ENCODE peak calls at places on chromosome 15, in eight cellular contexts. One of them, this sample, is unnamed.

GRCh38 chr15:20645956-20646355 is 104.4 kb upstream of the GOLGA6L6 start:
- DNase-seq in heart left ventricle: peak; percentile 39
- DNase-seq in GM12892: no peak
- DNase-seq in A549: peak; percentile 21
- DNase-seq in Peyer's patch: peak; percentile 69
- DNase-seq in uterus: no peak
- DNase-seq in lower leg skin: peak; percentile 88
- DNase-seq in body of pancreas: peak; percentile 57
- DNase-seq in this sample: no peak

GRCh38 chr15:38589502-38589901 is 24.9 kb upstream of the RASGRP1 start:
- DNase-seq in heart left ventricle: no peak
- DNase-seq in GM12892: no peak
- DNase-seq in A549: peak; percentile 49
- DNase-seq in Peyer's patch: no peak
- DNase-seq in uterus: no peak
- DNase-seq in lower leg skin: no peak
- DNase-seq in body of pancreas: no peak
- DNase-seq in this sample: no peak

GRCh38 chr15:78072080-78072892 is 5.2 kb downstream of the TBC1D2B start:
- DNase-seq in heart left ventricle: peak; percentile 43
- DNase-seq in GM12892: no peak
- DNase-seq in A549: no peak
- DNase-seq in Peyer's patch: no peak
- DNase-seq in uterus: peak; percentile 30
- DNase-seq in lower leg skin: no peak
- DNase-seq in body of pancreas: peak; percentile 52
- DNase-seq in this sample: no peak

GRCh38 chr15:44882499-44882968 is 74.0 kb upstream of the TERB2 start:
- DNase-seq in heart left ventricle: no peak
- DNase-seq in GM12892: no peak
- DNase-seq in A549: no peak
- DNase-seq in Peyer's patch: no peak
- DNase-seq in uterus: no peak
- DNase-seq in lower leg skin: no peak
- DNase-seq in body of pancreas: no peak
- DNase-seq in this sample: no peak

GRCh38 chr15:99134317-99134821 is 29.5 kb downstream of the SYNM start:
- DNase-seq in heart left ventricle: no peak
- DNase-seq in GM12892: no peak
- DNase-seq in A549: no peak
- DNase-seq in Peyer's patch: no peak
- DNase-seq in uterus: no peak
- DNase-seq in lower leg skin: peak; percentile 62
- DNase-seq in body of pancreas: no peak
- DNase-seq in this sample: no peak

GRCh38 chr15:97087337-97087736 is 756.8 kb downstream of the NR2F2 start:
- DNase-seq in heart left ventricle: no peak
- DNase-seq in GM12892: no peak
- DNase-seq in A549: no peak
- DNase-seq in Peyer's patch: no peak
- DNase-seq in uterus: no peak
- DNase-seq in lower leg skin: no peak
- DNase-seq in body of pancreas: no peak
- DNase-seq in this sample: no peak

GRCh38 chr15:25246641-25247417 is 192.0 kb downstream of the UBE3A start:
- DNase-seq in heart left ventricle: peak; percentile 1
- DNase-seq in GM12892: peak; percentile 5
- DNase-seq in A549: no peak
- DNase-seq in Peyer's patch: no peak
- DNase-seq in uterus: peak; percentile 7
- DNase-seq in lower leg skin: peak; percentile 70
- DNase-seq in body of pancreas: peak; percentile 0
- DNase-seq in this sample: no peak

GRCh38 chr15:76987276-76987675 is 7.7 kb upstream of the PSTPIP1 start:
- DNase-seq in heart left ventricle: no peak
- DNase-seq in GM12892: no peak
- DNase-seq in A549: no peak
- DNase-seq in Peyer's patch: no peak
- DNase-seq in uterus: no peak
- DNase-seq in lower leg skin: peak; percentile 78
- DNase-seq in body of pancreas: no peak
- DNase-seq in this sample: no peak

GRCh38 chr15:52013151-52013791 is 5.7 kb upstream of the MAPK6 start:
- DNase-seq in heart left ventricle: no peak
- DNase-seq in GM12892: no peak
- DNase-seq in A549: peak; percentile 36
- DNase-seq in Peyer's patch: no peak
- DNase-seq in uterus: no peak
- DNase-seq in lower leg skin: no peak
- DNase-seq in body of pancreas: no peak
- DNase-seq in this sample: no peak

GRCh38 chr15:58434334-58434888 is 2.6 kb downstream of the LIPC start:
- DNase-seq in heart left ventricle: no peak
- DNase-seq in GM12892: no peak
- DNase-seq in A549: no peak
- DNase-seq in Peyer's patch: no peak
- DNase-seq in uterus: no peak
- DNase-seq in lower leg skin: peak; percentile 46
- DNase-seq in body of pancreas: no peak
- DNase-seq in this sample: no peak

GRCh38 chr15:89196241-89196640 is 25.1 kb downstream of the RLBP1 start:
- DNase-seq in heart left ventricle: no peak
- DNase-seq in GM12892: no peak
- DNase-seq in A549: no peak
- DNase-seq in Peyer's patch: no peak
- DNase-seq in uterus: no peak
- DNase-seq in lower leg skin: no peak
- DNase-seq in body of pancreas: no peak
- DNase-seq in this sample: no peak

GRCh38 chr15:59436774-59437472 is 1.1 kb upstream of the FAM81A start:
- DNase-seq in heart left ventricle: peak; percentile 18
- DNase-seq in GM12892: no peak
- DNase-seq in A549: no peak
- DNase-seq in Peyer's patch: no peak
- DNase-seq in uterus: no peak
- DNase-seq in lower leg skin: peak; percentile 83
- DNase-seq in body of pancreas: no peak
- DNase-seq in this sample: no peak

GRCh38 chr15:45646220-45646619 is 11.4 kb downstream of the SQOR start:
- DNase-seq in heart left ventricle: no peak
- DNase-seq in GM12892: no peak
- DNase-seq in A549: no peak
- DNase-seq in Peyer's patch: no peak
- DNase-seq in uterus: no peak
- DNase-seq in lower leg skin: peak; percentile 49
- DNase-seq in body of pancreas: no peak
- DNase-seq in this sample: no peak

GRCh38 chr15:84685304-84685703 is 27.3 kb upstream of the NMB start:
- DNase-seq in heart left ventricle: peak; percentile 10
- DNase-seq in GM12892: no peak
- DNase-seq in A549: peak; percentile 82
- DNase-seq in Peyer's patch: no peak
- DNase-seq in uterus: no peak
- DNase-seq in lower leg skin: peak; percentile 88
- DNase-seq in body of pancreas: peak; percentile 14
- DNase-seq in this sample: no peak

GRCh38 chr15:79310612-79310984 is 314 bp upstream of the TMED3 start:
- DNase-seq in heart left ventricle: no peak
- DNase-seq in GM12892: no peak
- DNase-seq in A549: peak; percentile 51
- DNase-seq in Peyer's patch: no peak
- DNase-seq in uterus: no peak
- DNase-seq in lower leg skin: no peak
- DNase-seq in body of pancreas: peak; percentile 23
- DNase-seq in this sample: no peak

GRCh38 chr15:72375501-72375845 is 341 bp downstream of the HEXA start:
- DNase-seq in heart left ventricle: no peak
- DNase-seq in GM12892: no peak
- DNase-seq in A549: no peak
- DNase-seq in Peyer's patch: no peak
- DNase-seq in uterus: no peak
- DNase-seq in lower leg skin: peak; percentile 91
- DNase-seq in body of pancreas: peak; percentile 74
- DNase-seq in this sample: no peak

GRCh38 chr15:63212050-63212973 is 22.9 kb downstream of the RAB8B start:
- DNase-seq in heart left ventricle: no peak
- DNase-seq in GM12892: no peak
- DNase-seq in A549: no peak
- DNase-seq in Peyer's patch: no peak
- DNase-seq in uterus: no peak
- DNase-seq in lower leg skin: no peak
- DNase-seq in body of pancreas: no peak
- DNase-seq in this sample: no peak

GRCh38 chr15:66356069-66356358 is 471 bp downstream of the TIPIN start:
- DNase-seq in heart left ventricle: no peak
- DNase-seq in GM12892: no peak
- DNase-seq in A549: no peak
- DNase-seq in Peyer's patch: no peak
- DNase-seq in uterus: no peak
- DNase-seq in lower leg skin: no peak
- DNase-seq in body of pancreas: no peak
- DNase-seq in this sample: no peak

GRCh38 chr15:66359740-66360139 is 3.3 kb upstream of the TIPIN start:
- DNase-seq in heart left ventricle: no peak
- DNase-seq in GM12892: no peak
- DNase-seq in A549: peak; percentile 20
- DNase-seq in Peyer's patch: no peak
- DNase-seq in uterus: no peak
- DNase-seq in lower leg skin: no peak
- DNase-seq in body of pancreas: no peak
- DNase-seq in this sample: no peak

DNA sequence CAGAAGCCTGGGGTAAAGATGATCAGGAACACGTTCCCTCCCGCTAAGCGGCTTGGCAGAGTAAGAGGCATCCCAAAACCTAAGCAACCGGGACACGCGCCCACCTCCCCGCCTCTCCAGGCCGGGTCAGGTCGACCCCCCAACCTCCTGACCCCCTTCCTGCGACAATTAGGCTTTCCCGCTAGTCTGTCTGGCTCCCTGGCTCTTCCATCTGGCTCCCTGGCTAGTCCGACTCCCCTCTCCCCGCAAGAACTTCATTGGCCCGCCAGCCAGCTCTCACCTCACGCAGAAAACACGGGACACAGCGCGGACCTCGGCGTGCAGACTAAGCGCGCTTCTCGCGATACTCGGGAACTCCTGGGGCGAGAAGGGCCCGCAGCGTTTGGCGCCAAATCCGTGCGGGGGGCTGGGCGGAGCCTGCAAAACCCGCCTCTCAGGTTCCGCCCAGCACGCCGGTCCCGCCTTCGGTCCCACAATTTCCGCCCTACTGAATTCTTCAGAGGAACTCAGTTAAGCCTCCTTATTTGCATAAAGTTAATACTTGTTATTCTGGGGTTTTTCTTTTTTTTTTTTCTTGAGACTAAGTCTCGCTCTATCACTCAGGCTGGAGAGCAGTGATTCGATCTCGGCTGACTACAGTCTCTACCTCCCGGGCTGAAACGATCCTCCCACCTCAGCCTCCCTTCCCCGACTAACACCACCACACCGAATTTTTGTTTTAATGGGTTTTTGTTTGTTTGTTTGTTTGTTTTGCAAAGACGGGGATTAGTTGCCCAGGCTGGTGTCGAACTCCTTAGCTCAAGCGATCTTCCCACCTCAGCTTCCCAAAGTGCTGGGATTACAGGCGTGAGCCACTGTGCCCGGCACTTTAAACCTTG is at the start of gene TIPIN:
- DNase-seq in heart left ventricle: peak; percentile 95
- DNase-seq in GM12892: peak; percentile 86
- DNase-seq in A549: peak; percentile 98
- DNase-seq in Peyer's patch: peak; percentile 96
- DNase-seq in uterus: peak; percentile 97
- DNase-seq in lower leg skin: peak; percentile 99
- DNase-seq in body of pancreas: peak; percentile 96
- DNase-seq in this sample: peak; percentile 81
- TF ChIP-seq POLR2A in heart left ventricle: no peak
- TF ChIP-seq POLR2A in GM12892: peak; percentile 96
- TF ChIP-seq POLR2A in A549: peak; percentile 89
- TF ChIP-seq POLR2A in Peyer's patch: peak; percentile 33
- TF ChIP-seq POLR2A in uterus: no peak
- TF ChIP-seq POLR2A in lower leg skin: no peak
- TF ChIP-seq POLR2A in body of pancreas: no peak
- TF ChIP-seq POLR2A in this sample: peak; percentile 85

DNA sequence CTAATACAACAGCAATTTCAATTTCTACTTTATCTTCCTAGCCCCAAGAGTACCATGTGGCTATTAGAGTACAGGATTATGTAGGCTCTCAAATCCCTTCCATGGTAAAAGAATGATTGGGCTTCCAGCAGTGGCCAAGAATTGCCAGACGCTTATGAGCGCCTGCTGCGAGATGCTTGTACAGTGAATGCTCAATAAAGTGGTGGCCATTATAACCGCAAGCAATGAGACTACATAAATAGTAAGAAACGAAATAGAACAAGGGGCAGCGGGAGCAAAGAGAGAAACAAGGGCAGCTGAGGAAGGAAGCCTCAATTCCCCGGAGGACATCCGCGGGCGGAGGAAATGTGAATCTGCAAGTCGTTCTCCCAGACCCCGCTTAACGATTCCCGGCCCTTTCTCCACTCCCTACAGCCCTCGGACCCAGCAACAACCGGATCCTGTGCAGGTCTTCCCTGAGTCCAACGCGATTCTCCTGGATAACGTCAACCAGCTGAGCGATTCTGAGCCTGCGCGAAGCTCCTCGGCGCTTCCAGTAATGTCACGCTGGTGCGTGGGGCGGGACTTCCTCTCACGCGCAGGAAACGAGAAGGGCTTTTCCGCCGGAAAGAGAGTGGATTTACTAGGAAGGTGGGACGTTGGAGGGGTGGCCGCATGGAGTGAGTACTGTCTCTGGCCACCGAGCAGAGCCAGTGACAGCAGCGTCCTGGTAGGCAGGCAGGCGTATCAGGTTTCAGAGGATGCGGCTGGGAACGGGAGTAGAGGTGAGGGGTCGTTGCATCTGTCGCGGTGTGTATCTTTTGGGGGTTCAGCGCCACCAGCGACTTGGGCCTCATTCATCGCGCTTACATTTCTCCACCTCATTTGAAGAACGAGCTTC is 40.5 kb upstream of the AP3B2 start:
- DNase-seq in heart left ventricle: peak; percentile 91
- DNase-seq in GM12892: peak; percentile 64
- DNase-seq in A549: peak; percentile 95
- DNase-seq in Peyer's patch: peak; percentile 91
- DNase-seq in uterus: peak; percentile 90
- DNase-seq in lower leg skin: peak; percentile 97
- DNase-seq in body of pancreas: peak; percentile 94
- DNase-seq in this sample: peak; percentile 32
- TF ChIP-seq POLR2A in heart left ventricle: no peak
- TF ChIP-seq POLR2A in GM12892: peak; percentile 93
- TF ChIP-seq POLR2A in A549: peak; percentile 93
- TF ChIP-seq POLR2A in Peyer's patch: peak; percentile 75
- TF ChIP-seq POLR2A in uterus: peak; percentile 71
- TF ChIP-seq POLR2A in lower leg skin: no peak
- TF ChIP-seq POLR2A in body of pancreas: peak; percentile 29
- TF ChIP-seq POLR2A in this sample: peak; percentile 76

GRCh38 chr15:100596792-100597191 is 5.2 kb downstream of the LINS1 start:
- DNase-seq in heart left ventricle: no peak
- DNase-seq in GM12892: peak; percentile 6
- DNase-seq in A549: no peak
- DNase-seq in Peyer's patch: peak; percentile 61
- DNase-seq in uterus: peak; percentile 28
- DNase-seq in lower leg skin: no peak
- DNase-seq in body of pancreas: peak; percentile 7
- DNase-seq in this sample: no peak
- TF ChIP-seq POLR2A in heart left ventricle: no peak
- TF ChIP-seq POLR2A in GM12892: no peak
- TF ChIP-seq POLR2A in A549: no peak
- TF ChIP-seq POLR2A in Peyer's patch: no peak
- TF ChIP-seq POLR2A in uterus: no peak
- TF ChIP-seq POLR2A in lower leg skin: no peak
- TF ChIP-seq POLR2A in body of pancreas: no peak
- TF ChIP-seq POLR2A in this sample: no peak

GRCh38 chr15:93072440-93073394 is 16.3 kb downstream of the RGMA start:
- DNase-seq in heart left ventricle: peak; percentile 85
- DNase-seq in GM12892: no peak
- DNase-seq in A549: peak; percentile 53
- DNase-seq in Peyer's patch: no peak
- DNase-seq in uterus: peak; percentile 93
- DNase-seq in lower leg skin: peak; percentile 93
- DNase-seq in body of pancreas: peak; percentile 84
- DNase-seq in this sample: no peak
- TF ChIP-seq POLR2A in heart left ventricle: no peak
- TF ChIP-seq POLR2A in GM12892: no peak
- TF ChIP-seq POLR2A in A549: no peak
- TF ChIP-seq POLR2A in Peyer's patch: no peak
- TF ChIP-seq POLR2A in uterus: peak; percentile 40
- TF ChIP-seq POLR2A in lower leg skin: no peak
- TF ChIP-seq POLR2A in body of pancreas: no peak
- TF ChIP-seq POLR2A in this sample: no peak